ENCODE peak calls at places on chromosomes 1 and 21, in four cellular contexts. V is AG20443, P is substantia nigra, H is iPS-NIHi11. F is an unnamed sample.

GRCh38 chr1:22291926-22292788 is 149.3 kb upstream of the WNT4 start:
- DNase-seq in V (peak), P (no peak), H (no peak), F (no peak)

GRCh38 chr1:228986093-228986904 is 251.0 kb downstream of the RHOU start:
- DNase-seq in V (no peak), P (peak), H (no peak), F (no peak)

GRCh38 chr1:228016653-228017355 is 10.0 kb downstream of the WNT3A start:
- DNase-seq in V (peak), P (no peak), H (no peak), F (no peak)

GRCh38 chr1:228071839-228072657 is 10.5 kb upstream of the ARF1 start:
- DNase-seq in V (no peak), P (no peak), H (no peak), F (no peak)

GRCh38 chr1:117719004-117719403 is 113.2 kb downstream of the TENT5C start:
- DNase-seq in V (no peak), P (no peak), H (no peak), F (no peak)

GRCh38 chr1:207840380-207840779 is 70.5 kb downstream of the CD34 start:
- DNase-seq in V (no peak), P (no peak), H (no peak), F (no peak)

GRCh38 chr1:59738591-59739015 is 76.1 kb upstream of the HOOK1 start:
- DNase-seq in V (peak), P (no peak), H (no peak), F (peak)

GRCh38 chr1:203077367-203077766 is 8.4 kb downstream of the MYOG start:
- DNase-seq in V (no peak), P (no peak), H (no peak), F (no peak)

GRCh38 chr1:116325922-116326321 is 47.1 kb upstream of the ATP1A1 start:
- DNase-seq in V (no peak), P (no peak), H (no peak), F (no peak)

GRCh38 chr1:158943059-158943458 is 11.7 kb downstream of the PYHIN1 start:
- DNase-seq in V (no peak), P (no peak), H (no peak), F (no peak)

GRCh38 chr1:87167855-87168630 is 160.6 kb upstream of the LMO4 start:
- DNase-seq in V (no peak), P (no peak), H (no peak), F (no peak)

GRCh38 chr1:153763365-153764225 is 11.6 kb upstream of the SLC27A3 start:
- DNase-seq in V (no peak), P (no peak), H (no peak), F (no peak)

GRCh38 chr1:103108525-103109150 is 316 bp upstream of the COL11A1 start:
- DNase-seq in V (peak), P (peak), H (peak), F (no peak)

GRCh38 chr1:18962121-18962721 is 5.7 kb upstream of the IFFO2 start:
- DNase-seq in V (peak), P (no peak), H (no peak), F (no peak)

GRCh38 chr1:53327183-53327941 is 508 bp downstream of the LRP8 start:
- DNase-seq in V (peak), P (no peak), H (peak), F (no peak)

GRCh38 chr1:150295476-150295875 is 1.8 kb downstream of the MRPS21 start:
- DNase-seq in V (no peak), P (no peak), H (no peak), F (no peak)

GRCh38 chr1:182050481-182051438 is 10.8 kb downstream of the ZNF648 start:
- DNase-seq in V (no peak), P (no peak), H (no peak), F (no peak)

GRCh38 chr1:204104331-204105222 is 31.7 kb downstream of the SOX13 start:
- DNase-seq in V (no peak), P (no peak), H (no peak), F (peak)

GRCh38 chr1:4048076-4048475 is 148.0 kb upstream of the C1orf174 start:
- DNase-seq in V (no peak), P (no peak), H (no peak), F (no peak)

GRCh38 chr1:17198476-17199258 is 6.3 kb upstream of the PADI1 start:
- DNase-seq in V (no peak), P (no peak), H (no peak), F (no peak)

GRCh38 chr1:157198619-157199420 is 60.6 kb upstream of the ETV3 start:
- DNase-seq in V (no peak), P (no peak), H (no peak), F (no peak)

GRCh38 chr21:38289697-38290096 is 32.9 kb downstream of the KCNJ15 start:
- DNase-seq in V (peak), P (no peak), H (no peak), F (peak)

GRCh38 chr21:29453511-29453910 is 154.8 kb downstream of the BACH1 start:
- DNase-seq in V (no peak), P (no peak), H (no peak), F (no peak)

GRCh38 chr1:108858541-108858940 is 1.6 kb upstream of the AKNAD1 start:
- DNase-seq in V (no peak), P (no peak), H (no peak), F (no peak)

GRCh38 chr1:34770891-34771508 is 10.0 kb upstream of the GJB3 start:
- DNase-seq in V (no peak), P (no peak), H (no peak), F (no peak)

GRCh38 chr21:32538147-32538792 is 47.1 kb downstream of the TCP10L start:
- DNase-seq in V (no peak), P (no peak), H (no peak), F (no peak)

GRCh38 chr1:185376840-185377635 is 60.0 kb upstream of the IVNS1ABP start:
- DNase-seq in V (peak), P (no peak), H (no peak), F (no peak)

GRCh38 chr21:36437745-36438128 is 42.2 kb downstream of the CLDN14 start:
- DNase-seq in V (peak), P (no peak), H (no peak), F (peak)

GRCh38 chr1:15617874-15618684 is 821 bp downstream of the DDI2 start:
- DNase-seq in V (peak), P (no peak), H (peak), F (peak)

GRCh38 chr1:166972827-166973226 is 2.5 kb downstream of the ILDR2 start:
- DNase-seq in V (no peak), P (no peak), H (no peak), F (no peak)

GRCh38 chr1:246338546-246338945 is 168.5 kb downstream of the SMYD3 start:
- DNase-seq in V (no peak), P (no peak), H (no peak), F (no peak)

GRCh38 chr21:23977971-23978370 is 1629.3 kb downstream of the MRPL39 start:
- DNase-seq in V (no peak), P (no peak), H (no peak), F (no peak)

GRCh38 chr1:116411784-116412479 is 38.9 kb downstream of the ATP1A1 start:
- DNase-seq in V (peak), P (no peak), H (no peak), F (peak)